ENCODE peak calls at places on chromosomes 1 and 21, in ten cellular contexts. C is neural progenitor cell; H is tibial artery; J is heart right ventricle; P is pancreas; K is fibroblast of mammary gland; X is CD4-positive, CD25-positive, alpha-beta regulatory T cell; L is left ventricle myocardium inferior; F is fibroblast of pulmonary artery; V is CD8-positive, alpha-beta memory T cell. G is an unnamed sample.

GRCh38 chr1:150192012-150192411 is 42.3 kb downstream of the PLEKHO1 start:
- DNase-seq in C (no peak), H (no peak), J (no peak), P (no peak), K (peak; percentile 15), X (no peak), L (no peak), F (peak; percentile 79), V (no peak), G (no peak)

GRCh38 chr1:165481820-165482532 is 37.0 kb upstream of the RXRG start:
- DNase-seq in C (no peak), H (no peak), J (no peak), P (no peak), K (peak; percentile 91), X (no peak), L (peak; percentile 23), F (peak; percentile 82), V (no peak), G (no peak)

GRCh38 chr21:41876396-41876795 is 2.7 kb downstream of the PRDM15 start:
- DNase-seq in C (no peak), H (no peak), J (no peak), P (no peak), K (no peak), X (no peak), L (no peak), F (no peak), V (no peak), G (no peak)

GRCh38 chr1:243525085-243525487 is 269.2 kb downstream of the SDCCAG8 start:
- DNase-seq in C (no peak), H (no peak), J (no peak), P (no peak), K (peak; percentile 90), X (no peak), L (no peak), F (peak; percentile 86), V (no peak), G (no peak)

GRCh38 chr1:117067528-117068370 is 7.6 kb downstream of the TTF2 start:
- DNase-seq in C (peak; percentile 72), H (no peak), J (no peak), P (peak; percentile 58), K (peak; percentile 70), X (peak; percentile 36), L (peak; percentile 19), F (peak; percentile 78), V (no peak), G (no peak)

GRCh38 chr1:185044981-185045792 is at the start of gene RNF2:
- DNase-seq in C (peak; percentile 93), H (peak; percentile 86), J (peak; percentile 85), P (peak; percentile 90), K (peak; percentile 67), X (peak; percentile 75), L (peak; percentile 84), F (peak; percentile 79), V (peak; percentile 76), G (peak; percentile 73)

GRCh38 chr1:15501208-15502032 is 22.6 kb downstream of the CASP9 start:
- DNase-seq in C (peak; percentile 83), H (no peak), J (peak; percentile 57), P (peak; percentile 85), K (peak; percentile 52), X (peak; percentile 21), L (peak; percentile 52), F (peak; percentile 61), V (peak; percentile 24), G (peak; percentile 8)

GRCh38 chr1:87148670-87149069 is 180.0 kb upstream of the LMO4 start:
- DNase-seq in C (no peak), H (no peak), J (no peak), P (no peak), K (no peak), X (no peak), L (no peak), F (no peak), V (no peak), G (no peak)

GRCh38 chr1:33943978-33944377 is 80.1 kb downstream of the HMGB4 start:
- DNase-seq in C (no peak), H (no peak), J (no peak), P (no peak), K (peak; percentile 78), X (no peak), L (no peak), F (peak; percentile 28), V (no peak), G (no peak)

GRCh38 chr1:43241352-43241953 is 28.3 kb upstream of the TMEM125 start:
- DNase-seq in C (no peak), H (peak; percentile 38), J (no peak), P (no peak), K (peak; percentile 27), X (no peak), L (no peak), F (peak; percentile 46), V (no peak), G (no peak)

GRCh38 chr21:29371464-29371863 is 72.7 kb downstream of the BACH1 start:
- DNase-seq in C (no peak), H (no peak), J (no peak), P (no peak), K (peak; percentile 28), X (no peak), L (no peak), F (no peak), V (no peak), G (no peak)

GRCh38 chr1:94039871-94040569 is 80.9 kb downstream of the ABCA4 start:
- DNase-seq in C (no peak), H (peak; percentile 79), J (no peak), P (no peak), K (peak; percentile 29), X (no peak), L (peak; percentile 50), F (no peak), V (no peak), G (no peak)

GRCh38 chr1:183349201-183349711 is 68.9 kb downstream of the NMNAT2 start:
- DNase-seq in C (peak; percentile 41), H (no peak), J (no peak), P (no peak), K (peak; percentile 52), X (no peak), L (no peak), F (peak; percentile 46), V (no peak), G (no peak)

GRCh38 chr1:218553197-218553596 is 208.1 kb downstream of the TGFB2 start:
- DNase-seq in C (no peak), H (no peak), J (no peak), P (no peak), K (peak; percentile 66), X (no peak), L (no peak), F (no peak), V (no peak), G (no peak)

GRCh38 chr1:46580140-46580903 is 23.7 kb downstream of the MKNK1 start:
- DNase-seq in C (no peak), H (no peak), J (no peak), P (no peak), K (peak; percentile 31), X (no peak), L (no peak), F (no peak), V (no peak), G (no peak)

GRCh38 chr1:201681375-201681774 is 142.4 kb downstream of the NAV1 start:
- DNase-seq in C (no peak), H (peak; percentile 78), J (no peak), P (no peak), K (no peak), X (no peak), L (peak; percentile 43), F (peak; percentile 32), V (no peak), G (no peak)

GRCh38 chr1:39936724-39937491 is 18.0 kb upstream of the MFSD2A start:
- DNase-seq in C (no peak), H (no peak), J (no peak), P (no peak), K (no peak), X (no peak), L (no peak), F (no peak), V (no peak), G (no peak)

GRCh38 chr1:153526132-153526543 is 9.7 kb downstream of the S100A6 start:
- DNase-seq in C (no peak), H (peak; percentile 49), J (no peak), P (no peak), K (no peak), X (no peak), L (no peak), F (no peak), V (no peak), G (no peak)

GRCh38 chr1:198656500-198656932 is 17.7 kb downstream of the PTPRC start:
- DNase-seq in C (no peak), H (peak; percentile 63), J (no peak), P (no peak), K (no peak), X (peak; percentile 77), L (no peak), F (peak; percentile 24), V (peak; percentile 61), G (peak; percentile 70)

GRCh38 chr1:161258439-161259386 is at the start of gene PCP4L1:
- DNase-seq in C (peak; percentile 92), H (no peak), J (peak; percentile 25), P (peak; percentile 79), K (peak; percentile 48), X (peak; percentile 20), L (peak; percentile 20), F (peak; percentile 58), V (no peak), G (peak; percentile 38)
- H3K4me3 ChIP-seq in C (peak within 1 kb of the TSS; percentile 72), H (peak within 1 kb of the TSS; percentile 42), J (peak within 1 kb of the TSS; percentile 45), P (peak within 1 kb of the TSS; percentile 58), K (peak within 1 kb of the TSS; percentile 35), X (no peak within 1 kb of the TSS), L (peak within 1 kb of the TSS; percentile 65), F (peak within 1 kb of the TSS; percentile 50), V (no peak within 1 kb of the TSS), G (peak within 1 kb of the TSS; percentile 43)

GRCh38 chr1:227944066-227944930 is 3.4 kb downstream of the WNT9A start:
- DNase-seq in C (no peak), H (peak; percentile 66), J (no peak), P (no peak), K (peak; percentile 19), X (no peak), L (peak; percentile 71), F (no peak), V (no peak), G (no peak)
- H3K4me3 ChIP-seq in C (no peak overlapping the region), H (no peak overlapping the region), J (no peak overlapping the region), P (no peak overlapping the region), K (no peak overlapping the region), X (no peak overlapping the region), L (no peak overlapping the region), F (no peak overlapping the region), V (no peak overlapping the region), G (no peak overlapping the region)

DNA sequence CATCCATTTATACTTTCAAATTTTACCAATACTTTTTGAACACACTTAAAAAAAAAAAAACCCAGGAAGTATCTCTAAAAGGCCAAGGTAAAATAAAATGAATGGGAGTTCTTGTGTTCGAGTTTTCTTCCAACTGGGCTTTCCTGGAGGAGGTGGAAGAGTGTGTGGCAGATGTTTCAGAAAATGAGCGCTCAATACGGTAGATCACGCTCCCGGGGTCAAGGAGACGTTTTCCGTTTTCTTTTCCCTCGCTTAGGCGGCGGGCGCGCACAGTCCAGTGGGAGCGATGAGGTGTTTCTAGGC is 520 bp upstream of the UBE4B start:
- DNase-seq in C (no peak), H (no peak), J (no peak), P (no peak), K (no peak), X (no peak), L (no peak), F (no peak), V (no peak), G (no peak)
- H3K4me3 ChIP-seq in C (no peak overlapping the region), H (peak overlapping the region; percentile 82), J (peak overlapping the region; percentile 87), P (no peak overlapping the region), K (peak overlapping the region; percentile 50), X (peak overlapping the region; percentile 55), L (peak overlapping the region; percentile 100), F (peak overlapping the region; percentile 37), V (no peak overlapping the region), G (peak overlapping the region; percentile 4)

GRCh38 chr1:247147781-247148180 is 24.0 kb downstream of the ZNF124 start:
- DNase-seq in C (no peak), H (no peak), J (no peak), P (no peak), K (no peak), X (no peak), L (no peak), F (no peak), V (no peak), G (no peak)
- H3K4me3 ChIP-seq in C (no peak overlapping the region), H (no peak overlapping the region), J (no peak overlapping the region), P (no peak overlapping the region), K (no peak overlapping the region), X (no peak overlapping the region), L (no peak overlapping the region), F (no peak overlapping the region), V (no peak overlapping the region), G (no peak overlapping the region)

G was measured in naive thymus-derived CD4-positive, alpha-beta T cell.